ENCODE peak calls at places on chromosome 2, in seven cellular contexts. One of them, this sample, is unnamed.

GRCh38 chr2:160932960-160933359 is 227.3 kb upstream of the TANK start:
- DNase-seq in A673: no peak
- DNase-seq in aorta: no peak
- DNase-seq in CD4-positive, alpha-beta memory T cell: no peak
- DNase-seq in mucosa of descending colon: no peak
- DNase-seq in fibroblast of lung: no peak
- DNase-seq in GM23248: peak; percentile 79
- DNase-seq in this sample: no peak

GRCh38 chr2:225010804-225011203 is 31.5 kb downstream of the DOCK10 start:
- DNase-seq in A673: no peak
- DNase-seq in aorta: no peak
- DNase-seq in CD4-positive, alpha-beta memory T cell: no peak
- DNase-seq in mucosa of descending colon: no peak
- DNase-seq in fibroblast of lung: peak; percentile 87
- DNase-seq in GM23248: peak; percentile 93
- DNase-seq in this sample: no peak

GRCh38 chr2:222760301-222760897 is 88.9 kb downstream of the MOGAT1 start:
- DNase-seq in A673: no peak
- DNase-seq in aorta: no peak
- DNase-seq in CD4-positive, alpha-beta memory T cell: no peak
- DNase-seq in mucosa of descending colon: no peak
- DNase-seq in fibroblast of lung: no peak
- DNase-seq in GM23248: no peak
- DNase-seq in this sample: no peak

GRCh38 chr2:58291726-58292430 is 50.8 kb upstream of the FANCL start:
- DNase-seq in A673: no peak
- DNase-seq in aorta: no peak
- DNase-seq in CD4-positive, alpha-beta memory T cell: no peak
- DNase-seq in mucosa of descending colon: no peak
- DNase-seq in fibroblast of lung: no peak
- DNase-seq in GM23248: no peak
- DNase-seq in this sample: no peak

GRCh38 chr2:152335851-152336102 is 803 bp downstream of the FMNL2 start:
- DNase-seq in A673: peak; percentile 51
- DNase-seq in aorta: peak; percentile 63
- DNase-seq in CD4-positive, alpha-beta memory T cell: no peak
- DNase-seq in mucosa of descending colon: no peak
- DNase-seq in fibroblast of lung: no peak
- DNase-seq in GM23248: no peak
- DNase-seq in this sample: no peak

GRCh38 chr2:200677721-200678532 is 92.1 kb downstream of the AOX1 start:
- DNase-seq in A673: no peak
- DNase-seq in aorta: no peak
- DNase-seq in CD4-positive, alpha-beta memory T cell: no peak
- DNase-seq in mucosa of descending colon: no peak
- DNase-seq in fibroblast of lung: peak; percentile 77
- DNase-seq in GM23248: peak; percentile 65
- DNase-seq in this sample: no peak

GRCh38 chr2:30106543-30106942 is 40.3 kb upstream of the YPEL5 start:
- DNase-seq in A673: no peak
- DNase-seq in aorta: no peak
- DNase-seq in CD4-positive, alpha-beta memory T cell: no peak
- DNase-seq in mucosa of descending colon: no peak
- DNase-seq in fibroblast of lung: peak; percentile 83
- DNase-seq in GM23248: peak; percentile 47
- DNase-seq in this sample: no peak

GRCh38 chr2:12717988-12718661 is 1.4 kb downstream of the TRIB2 start:
- DNase-seq in A673: peak; percentile 65
- DNase-seq in aorta: no peak
- DNase-seq in CD4-positive, alpha-beta memory T cell: peak; percentile 60
- DNase-seq in mucosa of descending colon: peak; percentile 54
- DNase-seq in fibroblast of lung: peak; percentile 26
- DNase-seq in GM23248: peak; percentile 65
- DNase-seq in this sample: no peak

GRCh38 chr2:203869610-203870042 is 2.1 kb downstream of the CTLA4 start:
- DNase-seq in A673: no peak
- DNase-seq in aorta: no peak
- DNase-seq in CD4-positive, alpha-beta memory T cell: peak; percentile 80
- DNase-seq in mucosa of descending colon: peak; percentile 51
- DNase-seq in fibroblast of lung: no peak
- DNase-seq in GM23248: no peak
- DNase-seq in this sample: no peak

GRCh38 chr2:2333076-2333475 is 2.0 kb upstream of the MYT1L start:
- DNase-seq in A673: no peak
- DNase-seq in aorta: no peak
- DNase-seq in CD4-positive, alpha-beta memory T cell: no peak
- DNase-seq in mucosa of descending colon: no peak
- DNase-seq in fibroblast of lung: no peak
- DNase-seq in GM23248: no peak
- DNase-seq in this sample: no peak

GRCh38 chr2:12923907-12924610 is 207.3 kb downstream of the TRIB2 start:
- DNase-seq in A673: no peak
- DNase-seq in aorta: no peak
- DNase-seq in CD4-positive, alpha-beta memory T cell: no peak
- DNase-seq in mucosa of descending colon: no peak
- DNase-seq in fibroblast of lung: peak; percentile 93
- DNase-seq in GM23248: peak; percentile 68
- DNase-seq in this sample: no peak

GRCh38 chr2:20419752-20420151 is 27.1 kb upstream of the RHOB start:
- DNase-seq in A673: no peak
- DNase-seq in aorta: no peak
- DNase-seq in CD4-positive, alpha-beta memory T cell: no peak
- DNase-seq in mucosa of descending colon: no peak
- DNase-seq in fibroblast of lung: no peak
- DNase-seq in GM23248: no peak
- DNase-seq in this sample: no peak

GRCh38 chr2:212926948-212927347 is 224.5 kb downstream of the IKZF2 start:
- DNase-seq in A673: no peak
- DNase-seq in aorta: peak; percentile 66
- DNase-seq in CD4-positive, alpha-beta memory T cell: no peak
- DNase-seq in mucosa of descending colon: peak; percentile 41
- DNase-seq in fibroblast of lung: no peak
- DNase-seq in GM23248: no peak
- DNase-seq in this sample: no peak

GRCh38 chr2:105961599-105962146 is 217.0 kb downstream of the NCK2 start:
- DNase-seq in A673: no peak
- DNase-seq in aorta: no peak
- DNase-seq in CD4-positive, alpha-beta memory T cell: no peak
- DNase-seq in mucosa of descending colon: no peak
- DNase-seq in fibroblast of lung: no peak
- DNase-seq in GM23248: no peak
- DNase-seq in this sample: no peak

GRCh38 chr2:179817181-179817841 is 44.1 kb downstream of the ZNF385B start:
- DNase-seq in A673: no peak
- DNase-seq in aorta: no peak
- DNase-seq in CD4-positive, alpha-beta memory T cell: no peak
- DNase-seq in mucosa of descending colon: no peak
- DNase-seq in fibroblast of lung: peak; percentile 18
- DNase-seq in GM23248: no peak
- DNase-seq in this sample: no peak

GRCh38 chr2:43230981-43231827 is 4.8 kb upstream of the ZFP36L2 start:
- DNase-seq in A673: no peak
- DNase-seq in aorta: no peak
- DNase-seq in CD4-positive, alpha-beta memory T cell: no peak
- DNase-seq in mucosa of descending colon: no peak
- DNase-seq in fibroblast of lung: no peak
- DNase-seq in GM23248: no peak
- DNase-seq in this sample: no peak

GRCh38 chr2:71559080-71559827 is 105.9 kb downstream of the DYSF start:
- DNase-seq in A673: no peak
- DNase-seq in aorta: peak; percentile 19
- DNase-seq in CD4-positive, alpha-beta memory T cell: no peak
- DNase-seq in mucosa of descending colon: peak; percentile 10
- DNase-seq in fibroblast of lung: no peak
- DNase-seq in GM23248: no peak
- DNase-seq in this sample: no peak

GRCh38 chr2:38959938-38960608 is 70.4 kb downstream of the ARHGEF33 start:
- DNase-seq in A673: peak; percentile 83
- DNase-seq in aorta: peak; percentile 90
- DNase-seq in CD4-positive, alpha-beta memory T cell: peak; percentile 67
- DNase-seq in mucosa of descending colon: peak; percentile 76
- DNase-seq in fibroblast of lung: peak; percentile 91
- DNase-seq in GM23248: peak; percentile 96
- DNase-seq in this sample: peak; percentile 55

DNA sequence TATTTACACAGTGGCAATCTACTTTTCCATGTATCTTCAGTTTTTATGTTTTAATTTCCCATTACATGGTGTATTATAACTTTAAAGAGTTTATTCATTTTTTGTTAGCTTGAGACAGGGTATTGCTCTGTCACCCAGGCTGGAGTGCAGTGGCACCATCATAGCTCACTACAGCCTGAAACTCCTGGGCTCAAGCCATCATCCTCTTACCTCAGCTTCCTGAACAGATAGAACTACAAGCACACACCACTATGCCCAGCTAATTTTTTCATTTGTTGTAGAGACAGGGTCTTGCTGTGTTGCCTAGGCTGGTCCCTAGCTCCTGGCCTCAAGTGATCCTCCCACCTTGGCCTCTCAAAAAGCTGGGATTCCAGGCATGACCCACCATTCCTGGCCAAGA is 66.8 kb downstream of the COA5 start:
- DNase-seq in A673: no peak
- DNase-seq in aorta: no peak
- DNase-seq in CD4-positive, alpha-beta memory T cell: no peak
- DNase-seq in mucosa of descending colon: no peak
- DNase-seq in fibroblast of lung: no peak
- DNase-seq in GM23248: no peak
- DNase-seq in this sample: no peak
- H3K36me3 ChIP-seq in A673: peaks cover 3% of the 10 kb centered on the region
- H3K36me3 ChIP-seq in aorta: no peaks in the 10 kb centered on the region
- H3K36me3 ChIP-seq in CD4-positive, alpha-beta memory T cell: peaks cover 75% of the 10 kb centered on the region
- H3K36me3 ChIP-seq in mucosa of descending colon: no peaks in the 10 kb centered on the region
- H3K36me3 ChIP-seq in fibroblast of lung: no peaks in the 10 kb centered on the region
- H3K36me3 ChIP-seq in GM23248: peaks cover 8% of the 10 kb centered on the region
- H3K36me3 ChIP-seq in this sample: peaks cover 11% of the 10 kb centered on the region

GRCh38 chr2:8479298-8479697 is 202.6 kb upstream of the ID2 start:
- DNase-seq in A673: no peak
- DNase-seq in aorta: no peak
- DNase-seq in CD4-positive, alpha-beta memory T cell: no peak
- DNase-seq in mucosa of descending colon: no peak
- DNase-seq in fibroblast of lung: no peak
- DNase-seq in GM23248: no peak
- DNase-seq in this sample: no peak
- H3K9me3 ChIP-seq in A673: no peaks in the 10 kb centered on the region
- H3K9me3 ChIP-seq in aorta: no peaks in the 10 kb centered on the region
- H3K9me3 ChIP-seq in CD4-positive, alpha-beta memory T cell: no peaks in the 10 kb centered on the region
- H3K9me3 ChIP-seq in mucosa of descending colon: no peaks in the 10 kb centered on the region
- H3K9me3 ChIP-seq in fibroblast of lung: no peaks in the 10 kb centered on the region
- H3K9me3 ChIP-seq in GM23248: no peaks in the 10 kb centered on the region
- H3K9me3 ChIP-seq in this sample: no peaks in the 10 kb centered on the region

DNA sequence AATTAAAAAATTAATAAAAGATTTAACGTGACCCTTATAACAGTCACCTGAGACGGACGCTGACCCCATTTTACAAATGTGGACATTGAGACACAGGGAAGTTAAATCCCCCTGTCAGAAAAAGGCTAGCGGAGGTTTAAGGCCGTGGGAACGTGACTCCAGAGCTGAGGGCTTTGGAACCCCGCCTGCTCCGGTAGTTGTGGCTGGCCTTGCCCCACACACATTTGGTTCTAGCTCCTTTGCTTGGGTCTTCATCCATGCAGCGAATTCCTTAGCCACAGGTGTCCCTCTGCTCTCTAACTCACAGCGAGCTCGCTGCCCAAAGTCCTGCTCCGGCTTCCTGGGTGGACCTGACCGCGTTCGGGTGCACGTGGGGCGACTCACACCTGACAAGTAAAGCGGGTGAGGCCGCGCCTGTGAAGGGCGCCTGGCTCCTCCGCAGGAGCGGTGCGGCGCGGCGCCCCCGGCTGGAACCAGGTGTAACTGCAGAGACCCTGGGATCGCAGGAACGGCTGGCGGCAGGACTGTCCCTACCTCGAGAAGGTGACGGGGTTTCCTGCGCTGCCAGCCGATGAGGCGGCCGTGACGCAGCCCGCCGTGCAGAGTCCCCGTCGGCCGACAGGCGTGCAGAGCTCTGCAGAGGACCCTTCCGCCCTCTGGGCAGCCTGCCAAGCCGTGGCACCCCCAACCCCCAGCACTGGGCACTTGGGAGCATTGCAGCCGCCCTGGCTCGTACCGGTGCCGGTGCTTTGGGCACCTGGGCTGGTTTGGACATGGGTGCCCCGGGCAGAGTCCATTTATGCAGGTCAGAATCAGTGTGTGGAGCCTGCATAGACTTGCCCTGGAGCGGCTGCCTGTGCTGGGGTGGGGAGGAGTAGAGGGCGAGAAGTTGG is 2.4 kb upstream of the PROC start:
- DNase-seq in A673: no peak
- DNase-seq in aorta: peak; percentile 76
- DNase-seq in CD4-positive, alpha-beta memory T cell: peak; percentile 94
- DNase-seq in mucosa of descending colon: peak; percentile 90
- DNase-seq in fibroblast of lung: peak; percentile 36
- DNase-seq in GM23248: no peak
- DNase-seq in this sample: peak; percentile 64
- H3K4me3 ChIP-seq in A673: no peak overlapping the region
- H3K4me3 ChIP-seq in aorta: no peak overlapping the region
- H3K4me3 ChIP-seq in CD4-positive, alpha-beta memory T cell: peak overlapping the region; percentile 55
- H3K4me3 ChIP-seq in mucosa of descending colon: no peak overlapping the region
- H3K4me3 ChIP-seq in fibroblast of lung: peak overlapping the region; percentile 30
- H3K4me3 ChIP-seq in GM23248: no peak overlapping the region
- H3K4me3 ChIP-seq in this sample: peak overlapping the region; percentile 30

GRCh38 chr2:135742307-135742838 is 718 bp downstream of the UBXN4 start:
- DNase-seq in A673: peak; percentile 59
- DNase-seq in aorta: no peak
- DNase-seq in CD4-positive, alpha-beta memory T cell: peak; percentile 66
- DNase-seq in mucosa of descending colon: no peak
- DNase-seq in fibroblast of lung: peak; percentile 75
- DNase-seq in GM23248: peak; percentile 81
- DNase-seq in this sample: peak; percentile 26

GRCh38 chr2:135743860-135744259 is 2.2 kb downstream of the UBXN4 start:
- DNase-seq in A673: peak; percentile 17
- DNase-seq in aorta: no peak
- DNase-seq in CD4-positive, alpha-beta memory T cell: no peak
- DNase-seq in mucosa of descending colon: no peak
- DNase-seq in fibroblast of lung: no peak
- DNase-seq in GM23248: peak; percentile 14
- DNase-seq in this sample: no peak

GRCh38 chr2:135744761-135745314 is 3.2 kb downstream of the UBXN4 start:
- DNase-seq in A673: peak; percentile 66
- DNase-seq in aorta: no peak
- DNase-seq in CD4-positive, alpha-beta memory T cell: peak; percentile 46
- DNase-seq in mucosa of descending colon: no peak
- DNase-seq in fibroblast of lung: peak; percentile 11
- DNase-seq in GM23248: peak; percentile 51
- DNase-seq in this sample: no peak

GRCh38 chr2:135741395-135742306 is at the start of gene UBXN4:
- DNase-seq in A673: peak; percentile 99
- DNase-seq in aorta: peak; percentile 99
- DNase-seq in CD4-positive, alpha-beta memory T cell: peak; percentile 97
- DNase-seq in mucosa of descending colon: peak; percentile 99
- DNase-seq in fibroblast of lung: peak; percentile 99
- DNase-seq in GM23248: peak; percentile 99
- DNase-seq in this sample: peak; percentile 98

DNA sequence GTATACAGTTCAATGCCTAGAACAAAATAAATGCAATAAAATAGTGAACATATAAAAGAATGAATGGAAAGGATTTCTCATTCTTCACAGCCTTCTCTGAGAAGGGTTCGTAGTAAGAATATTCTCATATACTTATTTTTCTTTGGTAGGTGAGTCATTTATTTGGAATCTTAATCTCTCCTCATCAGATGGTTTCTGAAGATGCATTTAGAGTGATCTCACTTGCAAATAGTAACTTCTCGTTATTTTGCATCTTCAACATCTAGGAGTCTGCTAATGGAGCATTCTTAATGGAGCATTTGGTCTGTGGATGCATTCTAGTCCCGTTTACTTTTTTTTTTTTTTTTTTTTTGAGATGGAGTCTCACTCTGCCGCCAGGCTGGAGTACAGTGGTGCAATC is 3.9 kb downstream of the UBXN4 start:
- DNase-seq in A673: peak; percentile 30
- DNase-seq in aorta: no peak
- DNase-seq in CD4-positive, alpha-beta memory T cell: no peak
- DNase-seq in mucosa of descending colon: no peak
- DNase-seq in fibroblast of lung: peak; percentile 87
- DNase-seq in GM23248: peak; percentile 78
- DNase-seq in this sample: no peak
- H3K36me3 ChIP-seq in A673: peaks cover 40% of the 10 kb centered on the region
- H3K36me3 ChIP-seq in aorta: no peaks in the 10 kb centered on the region
- H3K36me3 ChIP-seq in CD4-positive, alpha-beta memory T cell: peaks cover 11% of the 10 kb centered on the region
- H3K36me3 ChIP-seq in mucosa of descending colon: peaks cover 15% of the 10 kb centered on the region
- H3K36me3 ChIP-seq in fibroblast of lung: no peaks in the 10 kb centered on the region
- H3K36me3 ChIP-seq in GM23248: peaks cover 8% of the 10 kb centered on the region
- H3K36me3 ChIP-seq in this sample: no peaks in the 10 kb centered on the region

This sample was measured in prostate gland.